ENCODE peak calls at places on chromosomes 11 and 22, in five cellular contexts. D, J, C, A and E are unnamed samples.

GRCh38 chr11:15747671-15748070 is 608.7 kb downstream of the SOX6 start:
- DNase-seq in D (no peak), J (no peak), C (no peak), A (no peak), E (no peak)

GRCh38 chr11:61062181-61062955 is 39.9 kb upstream of the CD5 start:
- DNase-seq in D (peak), J (no peak), C (no peak), A (peak), E (no peak)

GRCh38 chr11:45568031-45568430 is 97.4 kb downstream of the CHST1 start:
- DNase-seq in D (no peak), J (no peak), C (no peak), A (no peak), E (no peak)

GRCh38 chr11:118911880-118912741 is 13.6 kb downstream of the BCL9L start:
- DNase-seq in D (peak), J (no peak), C (peak), A (peak), E (peak)

GRCh38 chr22:50656122-50657070 is 16.2 kb upstream of the SHANK3 start:
- DNase-seq in D (no peak), J (no peak), C (peak), A (peak), E (no peak)

GRCh38 chr11:8631395-8632110 is 37.5 kb upstream of the STK33 start:
- DNase-seq in D (no peak), J (peak), C (no peak), A (no peak), E (no peak)

GRCh38 chr22:33130473-33130872 is 72.3 kb upstream of the SYN3 start:
- DNase-seq in D (no peak), J (no peak), C (no peak), A (no peak), E (no peak)

GRCh38 chr11:118306556-118306955 is 2.0 kb downstream of the CD3E start:
- DNase-seq in D (no peak), J (no peak), C (no peak), A (no peak), E (no peak)

GRCh38 chr11:132632641-132633124 is 899.6 kb downstream of the OPCML start:
- DNase-seq in D (no peak), J (peak), C (no peak), A (no peak), E (peak)

GRCh38 chr11:78261367-78261766 is 72.6 kb downstream of the USP35 start:
- DNase-seq in D (no peak), J (no peak), C (no peak), A (no peak), E (no peak)

GRCh38 chr11:85682330-85683305 is 3.4 kb downstream of the CCDC89 start:
- DNase-seq in D (peak), J (no peak), C (peak), A (peak), E (no peak)

GRCh38 chr11:133052537-133052936 is 479.8 kb downstream of the OPCML start:
- DNase-seq in D (no peak), J (no peak), C (no peak), A (no peak), E (no peak)

GRCh38 chr11:77172666-77172982 is 44.6 kb downstream of the MYO7A start:
- DNase-seq in D (no peak), J (no peak), C (peak), A (no peak), E (no peak)

GRCh38 chr11:45079943-45080719 is 66.3 kb upstream of the PRDM11 start:
- DNase-seq in D (no peak), J (no peak), C (no peak), A (no peak), E (no peak)

GRCh38 chr11:79616392-79616831 is 175.6 kb upstream of the TENM4 start:
- DNase-seq in D (no peak), J (no peak), C (no peak), A (no peak), E (no peak)

GRCh38 chr22:35523167-35523928 is 17.3 kb upstream of the RASD2 start:
- DNase-seq in D (no peak), J (no peak), C (no peak), A (no peak), E (no peak)

GRCh38 chr11:69640995-69641581 is at the start of gene CCND1:
- DNase-seq in D (peak), J (peak), C (peak), A (peak), E (peak)
- TF ChIP-seq CTCF in D (no peak), J (peak), C (no peak), A (no peak), E (peak)

GRCh38 chr11:64654958-64655541 is 64.0 kb downstream of the SLC22A12 start:
- DNase-seq in D (no peak), J (no peak), C (no peak), A (no peak), E (no peak)

GRCh38 chr11:64650923-64651523 is 60.0 kb downstream of the SLC22A12 start:
- DNase-seq in D (no peak), J (no peak), C (no peak), A (no peak), E (no peak)

GRCh38 chr11:64654439-64654838 is 63.4 kb downstream of the SLC22A12 start:
- DNase-seq in D (no peak), J (no peak), C (no peak), A (no peak), E (no peak)

GRCh38 chr11:64653388-64653973 is 62.5 kb downstream of the SLC22A12 start:
- DNase-seq in D (no peak), J (no peak), C (no peak), A (no peak), E (no peak)

DNA sequence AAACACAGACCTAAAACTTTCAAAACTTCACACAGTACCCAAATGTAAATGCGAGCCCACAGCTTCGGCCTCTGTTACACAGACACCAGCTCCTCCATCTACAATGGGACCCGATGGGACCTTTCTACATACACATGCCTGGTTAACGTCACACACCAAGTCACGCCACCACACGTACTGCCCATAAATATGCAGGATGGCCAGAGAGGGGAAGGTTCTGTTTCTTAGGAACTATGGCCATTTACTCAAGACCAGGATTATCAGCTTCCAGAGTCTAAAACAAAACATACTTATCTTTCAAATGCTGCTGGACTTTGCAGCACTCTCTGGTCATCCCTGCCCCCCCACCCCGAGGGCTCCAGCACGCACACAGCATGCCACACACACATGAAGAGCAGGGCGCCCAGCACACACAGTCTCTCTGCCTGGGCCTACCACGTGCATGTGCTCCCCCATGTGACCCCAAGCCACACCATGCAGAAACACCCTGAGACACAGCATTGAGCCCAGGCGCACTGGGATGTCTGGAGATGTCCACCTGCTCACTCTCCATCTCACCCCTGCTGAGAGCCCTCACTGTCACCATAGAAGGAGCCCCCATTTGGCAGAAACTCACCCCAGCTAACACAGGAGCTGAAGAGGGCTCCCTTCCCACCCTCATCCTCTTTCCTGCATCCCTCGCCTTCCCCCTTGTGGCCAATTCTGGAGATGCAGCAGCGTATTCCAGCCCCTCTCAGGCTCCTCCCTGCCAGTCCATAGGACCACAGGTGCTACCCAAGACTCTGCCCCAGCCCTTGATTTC is 61.8 kb downstream of the SLC22A12 start:
- DNase-seq in D (peak), J (no peak), C (no peak), A (peak), E (peak)
- H3K4me3 ChIP-seq in D (no peak), J (no peak), C (no peak), A (no peak), E (no peak)

DNA sequence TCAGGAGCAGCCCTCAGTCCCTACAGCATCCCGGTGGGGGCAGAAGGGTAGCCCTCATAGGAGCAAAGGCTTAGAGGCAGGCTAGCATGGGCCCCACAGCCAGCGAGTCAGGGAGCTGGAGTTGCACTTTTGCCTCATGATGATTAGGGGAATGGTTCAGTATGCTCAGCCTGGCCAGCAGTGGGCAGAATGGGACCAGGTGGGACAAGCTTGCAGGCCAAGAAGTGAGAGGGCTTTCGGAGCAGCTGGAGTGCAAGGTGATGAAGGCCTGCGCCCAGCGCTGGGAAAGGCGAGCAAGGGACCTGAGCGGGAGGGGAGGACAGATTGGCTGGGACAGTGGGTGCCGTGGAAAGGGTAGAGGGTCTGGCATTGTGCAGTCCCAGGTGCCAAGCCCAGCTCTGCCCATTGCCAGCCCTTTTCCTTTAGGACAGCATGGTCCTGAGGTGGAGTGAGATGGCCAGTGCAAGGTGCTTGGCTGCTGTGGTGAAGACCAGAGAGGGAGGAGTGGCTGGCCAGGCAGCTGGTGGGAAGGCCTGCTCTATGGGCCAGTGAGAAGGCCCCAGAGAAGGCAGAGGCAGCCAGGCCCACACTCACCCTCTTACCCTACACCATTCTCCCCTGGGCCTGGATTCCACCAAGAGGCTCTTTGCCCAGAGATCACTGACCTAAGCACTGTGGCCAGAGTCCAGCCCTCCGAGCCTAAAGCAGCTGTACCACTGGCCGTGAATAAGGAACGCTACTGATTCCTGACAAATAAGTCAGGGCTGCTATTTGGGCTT is 47.9 kb upstream of the SUSD2 start:
- DNase-seq in D (no peak), J (no peak), C (peak), A (peak), E (no peak)
- TF ChIP-seq CTCF in D (peak), J (peak), C (no peak), A (peak), E (peak)

GRCh38 chr22:19464975-19465374 is 14.0 kb downstream of the UFD1 start:
- DNase-seq in D (no peak), J (no peak), C (no peak), A (no peak), E (no peak)

GRCh38 chr22:19469421-19469820 is 9.6 kb downstream of the UFD1 start:
- DNase-seq in D (no peak), J (no peak), C (no peak), A (no peak), E (no peak)

GRCh38 chr22:19466126-19466716 is 12.8 kb downstream of the UFD1 start:
- DNase-seq in D (no peak), J (no peak), C (no peak), A (no peak), E (no peak)

GRCh38 chr22:19467912-19468311 is 11.1 kb downstream of the UFD1 start:
- DNase-seq in D (no peak), J (no peak), C (no peak), A (no peak), E (no peak)

DNA sequence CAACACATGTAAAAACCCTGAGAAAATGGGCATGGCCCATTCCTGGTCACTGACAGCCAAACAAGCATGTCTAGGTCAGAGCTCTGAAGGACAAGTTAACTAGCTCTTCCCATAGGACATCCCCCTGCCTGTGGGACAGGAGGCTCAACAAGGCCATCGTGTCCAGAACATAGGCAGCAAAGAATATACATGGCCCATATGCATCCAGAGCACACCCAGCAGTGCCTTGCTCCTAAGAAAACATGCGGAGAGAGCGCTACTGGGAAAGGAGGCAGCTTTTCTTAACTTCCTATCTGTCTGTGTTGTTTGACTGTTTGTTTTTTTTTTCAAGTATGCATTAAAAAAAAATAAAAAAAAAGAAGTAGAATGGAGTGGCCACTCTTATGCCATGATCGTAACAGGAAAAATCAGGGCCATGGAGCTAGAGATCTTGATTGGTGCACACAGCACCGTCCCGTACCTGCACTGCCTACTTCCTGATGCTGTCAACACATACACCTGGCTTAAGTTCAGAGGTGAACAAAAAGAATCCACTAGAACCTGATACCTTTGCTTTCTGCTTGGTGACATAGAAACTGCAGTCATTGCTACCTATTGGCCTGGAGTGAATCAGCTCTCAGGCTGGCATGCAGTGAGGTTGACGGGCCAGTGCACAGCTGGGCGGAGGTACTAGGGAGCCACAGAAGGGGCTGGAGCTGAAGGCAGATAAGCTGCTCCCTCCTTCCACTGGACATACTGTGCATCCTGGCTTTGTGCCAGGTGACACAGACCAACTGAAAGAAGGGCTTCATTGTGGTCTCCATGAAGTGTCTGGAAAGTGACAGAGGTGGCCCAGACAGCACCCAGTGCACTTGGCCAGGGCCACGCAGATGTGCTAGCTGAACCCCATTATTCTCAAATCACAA is 11.9 kb downstream of the UFD1 start:
- DNase-seq in D (no peak), J (no peak), C (no peak), A (no peak), E (no peak)
- H3K4me3 ChIP-seq in D (no peak), J (no peak), C (no peak), A (no peak), E (no peak)